ENCODE peak calls at places on chromosomes 2 and 18, in seven cellular contexts. T, Z, Q, D, N, M and H are unnamed samples.

GRCh38 chr2:240921319-240922233 is 15.4 kb downstream of the CROCC2 start:
- DNase-seq in Z (peak), T (no peak), Q (peak), D (peak), N (peak), M (peak), H (peak)

GRCh38 chr2:45168731-45169338 is 159.6 kb upstream of the SIX2 start:
- DNase-seq in D (peak), N (peak), Q (no peak), M (no peak), Z (no peak), T (peak), H (no peak)

GRCh38 chr2:7767902-7768301 is 850.7 kb downstream of the RNF144A start:
- DNase-seq in Q (no peak), D (no peak), Z (no peak), T (no peak), N (no peak), M (no peak), H (no peak)

GRCh38 chr18:58140366-58141325 is 96.6 kb downstream of the NEDD4L start:
- DNase-seq in N (no peak), D (no peak), M (no peak), Z (no peak), Q (no peak), T (no peak), H (no peak)

GRCh38 chr2:138846216-138846821 is 66.1 kb upstream of the NXPH2 start:
- DNase-seq in Z (no peak), T (peak), D (peak), Q (peak), M (no peak), N (no peak), H (peak)

GRCh38 chr2:168773719-168774521 is 28.5 kb upstream of the NOSTRIN start:
- DNase-seq in M (peak), Q (peak), D (peak), T (peak), Z (no peak), N (peak), H (peak)

GRCh38 chr18:43846302-43846701 is 569.0 kb upstream of the SYT4 start:
- DNase-seq in T (peak), Z (no peak), M (no peak), Q (no peak), N (no peak), D (peak), H (no peak)

GRCh38 chr2:112093216-112093615 is 38.1 kb downstream of the TMEM87B start:
- DNase-seq in Q (peak), N (no peak), D (no peak), M (no peak), Z (no peak), T (no peak), H (peak)

GRCh38 chr2:217105733-217106649 is 246.1 kb upstream of the TNP1 start:
- DNase-seq in Z (no peak), D (peak), T (peak), M (peak), N (no peak), Q (peak), H (peak)

GRCh38 chr2:98881153-98881650 is 54.8 kb downstream of the CRACDL start:
- DNase-seq in T (no peak), M (no peak), Z (no peak), D (no peak), N (no peak), Q (no peak), H (no peak)

GRCh38 chr18:70426818-70427217 is 138.0 kb downstream of the SOCS6 start:
- DNase-seq in D (no peak), N (no peak), Q (no peak), M (no peak), T (no peak), Z (no peak), H (no peak)

GRCh38 chr18:11902522-11903292 is 5.4 kb downstream of the MPPE1 start:
- DNase-seq in T (peak), Z (no peak), Q (no peak), M (peak), D (no peak), N (no peak), H (peak)

GRCh38 chr2:233707979-233708644 is 4.6 kb upstream of the UGT1A5 start:
- DNase-seq in Q (peak), D (peak), Z (no peak), M (peak), T (no peak), N (no peak), H (peak)

GRCh38 chr2:28333606-28334526 is 58.8 kb upstream of the FOSL2 start:
- DNase-seq in Z (no peak), Q (no peak), M (no peak), T (no peak), N (no peak), D (no peak), H (peak)

GRCh38 chr2:86223682-86224560 is 24.7 kb downstream of the MRPL35 start:
- DNase-seq in Q (peak), D (peak), Z (no peak), M (peak), N (no peak), T (no peak), H (peak)

GRCh38 chr2:3535794-3536681 is 16.7 kb upstream of the ADI1 start:
- DNase-seq in M (peak), Q (peak), Z (peak), N (peak), T (no peak), D (peak), H (peak)

GRCh38 chr2:158967731-158968395 is 577 bp upstream of the TANC1 start:
- DNase-seq in T (peak), Z (no peak), N (peak), D (peak), Q (peak), M (peak), H (peak)

GRCh38 chr2:121004271-121004812 is 268.7 kb downstream of the GLI2 start:
- DNase-seq in M (no peak), Z (no peak), T (no peak), N (no peak), D (no peak), Q (no peak), H (no peak)

GRCh38 chr2:143163499-143163898 is 34.3 kb downstream of the ARHGAP15 start:
- DNase-seq in T (no peak), D (no peak), Z (no peak), Q (no peak), N (no peak), M (no peak), H (no peak)
- H3K4me3 ChIP-seq in T (no peak), D (no peak), Z (no peak), Q (no peak), N (no peak), M (no peak), H (no peak)

DNA sequence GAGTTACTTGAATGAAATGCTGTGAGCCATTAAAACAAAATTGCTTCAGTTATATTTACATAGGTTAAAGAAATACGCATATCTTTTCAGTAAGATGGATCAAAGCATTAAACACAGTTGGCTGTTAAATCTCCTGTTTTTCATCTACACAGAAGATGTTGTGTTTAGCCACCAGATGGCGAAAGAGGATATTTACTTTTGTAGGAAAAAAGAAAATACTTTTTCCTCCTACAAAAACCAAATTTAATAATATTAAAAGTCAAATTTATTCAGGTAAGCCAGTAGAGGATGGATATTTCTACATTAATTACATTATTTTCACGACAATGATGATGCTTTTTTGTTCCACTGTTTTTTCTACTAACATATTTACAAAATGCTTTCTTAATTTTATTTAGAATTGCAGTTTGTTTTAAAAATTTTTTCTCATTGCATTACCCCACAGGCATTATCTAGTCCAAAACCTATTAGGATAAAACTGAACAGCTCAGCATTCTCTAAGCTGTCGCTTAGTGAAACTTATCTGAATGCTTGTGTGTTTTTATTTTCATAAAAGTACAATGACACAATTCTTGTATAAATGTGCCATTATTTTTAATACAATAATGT is 173.7 kb downstream of the ASXL3 start:
- DNase-seq in M (no peak), T (peak), Z (no peak), N (no peak), D (peak), Q (peak), H (peak)
- TF ChIP-seq CTCF in M (peak), T (peak), Z (no peak), N (peak), D (peak), Q (peak), H (peak)

DNA sequence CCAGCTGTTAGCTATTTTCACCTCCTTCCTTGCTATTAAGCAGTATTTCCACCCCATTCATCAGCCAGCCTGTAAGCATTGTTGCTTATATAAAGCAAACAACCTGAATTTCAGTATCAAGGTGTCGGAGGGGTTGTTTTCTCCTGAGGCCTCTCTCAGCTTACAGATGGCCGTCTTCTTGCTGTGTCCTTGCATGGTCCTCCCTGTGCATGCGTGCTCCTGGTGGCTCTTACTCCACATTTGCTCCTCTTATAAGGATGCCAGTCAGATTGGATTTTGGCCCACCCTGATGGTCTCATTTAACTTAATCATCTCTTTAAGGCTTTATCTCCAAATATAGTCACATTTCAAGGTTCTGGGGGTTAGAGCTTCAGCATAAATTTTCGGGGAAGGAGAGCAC is 2.6 kb downstream of the MAIP1 start:
- DNase-seq in Q (no peak), T (no peak), Z (no peak), N (no peak), M (no peak), D (no peak), H (no peak)
- H3K4me3 ChIP-seq in Q (no peak), T (peak), Z (no peak), N (no peak), M (no peak), D (no peak), H (no peak)

GRCh38 chr2:16014041-16014787 is 73.9 kb downstream of the MYCN start:
- DNase-seq in Z (no peak), N (no peak), Q (no peak), T (peak), M (no peak), D (no peak), H (no peak)
- TF ChIP-seq CTCF in Z (no peak), N (no peak), Q (no peak), T (peak), M (no peak), D (no peak), H (no peak)

DNA sequence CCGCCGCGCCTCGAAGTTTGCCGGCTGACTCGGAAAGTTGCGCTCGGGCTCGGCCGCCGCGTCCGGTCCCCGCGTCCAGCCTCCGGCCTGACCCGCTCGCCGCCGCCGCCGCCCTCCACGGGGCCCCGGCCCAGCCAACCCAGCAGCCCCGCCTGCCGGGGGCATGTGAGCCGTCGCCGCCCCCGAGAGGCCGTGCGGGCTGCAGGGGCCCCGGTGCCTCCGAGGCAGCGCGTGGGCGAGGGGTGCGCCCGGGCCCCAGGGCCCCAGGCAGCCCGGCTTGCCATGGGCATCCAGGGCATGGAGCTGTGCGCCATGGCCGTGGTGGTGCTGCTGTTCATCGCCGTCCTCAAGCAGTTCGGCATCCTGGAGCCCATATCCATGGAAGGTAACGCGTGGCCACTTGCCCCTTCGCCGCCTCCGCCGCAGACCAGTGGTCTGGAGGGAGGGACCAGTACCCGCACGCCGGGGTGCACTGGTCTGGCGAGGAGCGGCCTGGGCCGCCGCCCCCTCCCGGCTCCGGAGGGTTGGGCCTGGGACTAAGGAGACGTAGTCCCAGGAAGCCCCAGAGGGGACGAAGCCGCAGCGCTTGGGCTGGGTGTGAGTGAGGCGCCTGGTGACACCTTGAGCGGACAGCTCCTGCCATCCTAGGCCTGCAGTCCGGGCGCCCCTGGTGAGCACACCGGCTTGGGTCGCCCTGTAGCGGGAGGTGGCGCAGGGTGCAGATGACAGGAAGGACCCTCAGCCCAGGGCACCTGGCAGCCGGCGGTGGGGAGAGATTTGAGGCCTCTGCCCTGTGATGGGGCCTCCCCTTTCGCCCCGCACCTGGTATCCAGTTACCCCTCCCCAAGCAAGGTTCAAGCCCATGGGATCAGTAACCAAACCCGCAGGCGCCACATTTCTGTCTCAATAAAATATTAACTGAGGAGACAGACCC is 49.9 kb downstream of the KCNIP3 start:
- DNase-seq in Z (peak), Q (peak), N (no peak), M (no peak), T (peak), D (peak), H (no peak)
- H3K4me3 ChIP-seq in Z (peak), Q (peak), N (no peak), M (peak), T (peak), D (peak), H (peak)

DNA sequence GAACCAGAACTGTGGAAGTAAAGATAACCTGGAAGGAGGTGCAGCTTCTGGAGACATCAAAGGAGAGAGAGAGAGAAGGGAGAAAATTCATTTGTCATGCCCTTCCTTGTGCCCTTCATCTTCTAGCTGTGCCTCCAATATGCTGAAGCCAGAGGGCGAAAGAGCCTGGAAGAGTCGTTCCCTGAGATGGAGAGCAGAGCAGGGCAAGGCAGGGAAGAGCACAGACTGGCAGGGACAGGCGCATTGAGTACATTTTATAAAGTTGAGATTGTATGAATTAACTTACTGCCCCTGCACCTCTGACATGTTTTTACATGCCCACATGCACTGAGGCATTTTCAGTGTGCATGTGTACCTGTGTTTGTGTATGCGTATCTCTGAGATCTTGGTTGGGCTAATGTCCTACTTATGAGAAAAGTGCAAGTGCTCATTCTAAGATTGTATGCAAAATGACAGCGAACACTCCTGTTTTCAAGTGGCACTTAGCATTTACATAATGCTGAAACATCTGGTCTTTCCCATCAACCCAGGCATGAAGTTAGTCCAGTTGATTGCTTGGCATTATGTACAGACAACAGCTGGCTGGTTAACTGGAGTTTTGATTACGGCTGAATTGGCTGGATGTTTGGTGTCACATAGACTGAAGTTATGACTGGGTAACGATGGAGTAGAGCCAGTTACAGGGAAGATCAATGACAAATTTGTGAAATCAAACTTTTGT is 23.7 kb upstream of the MMADHC start:
- DNase-seq in N (no peak), D (no peak), T (peak), Q (no peak), Z (no peak), M (no peak), H (no peak)
- TF ChIP-seq CTCF in N (no peak), D (no peak), T (peak), Q (peak), Z (no peak), M (no peak), H (peak)

DNA sequence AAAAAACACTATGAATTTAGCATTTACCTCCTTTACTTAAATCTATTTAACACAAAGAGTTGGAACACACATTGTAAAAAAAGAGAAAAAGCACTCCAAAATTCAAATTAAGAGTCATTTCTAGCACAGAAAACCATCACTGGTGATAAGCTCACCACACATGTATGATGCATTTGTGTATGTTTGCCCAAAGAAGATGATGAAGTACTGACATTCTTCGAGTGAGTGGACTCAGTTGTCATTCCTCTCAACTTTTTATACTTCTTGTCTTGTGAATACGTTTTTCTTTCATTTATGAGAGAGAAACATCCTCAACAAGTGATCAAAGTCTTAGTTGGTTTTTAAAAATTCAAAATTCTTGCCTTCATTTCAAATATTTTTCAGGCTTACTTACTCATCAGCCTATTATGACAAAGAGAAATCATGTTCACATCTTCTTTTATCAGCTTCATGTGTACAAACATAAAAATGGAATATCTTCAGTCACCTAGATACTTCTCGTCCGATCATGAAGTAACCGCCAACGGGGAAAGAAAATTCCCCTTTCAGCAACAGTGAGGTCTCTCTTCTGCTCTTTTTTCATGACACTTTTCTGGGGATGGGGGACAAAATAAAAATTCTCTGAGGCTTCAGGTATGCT is 1.5 kb downstream of the DSEL start:
- DNase-seq in D (peak), Q (no peak), M (no peak), N (no peak), Z (no peak), T (no peak), H (peak)
- H3K4me3 ChIP-seq in D (peak), Q (peak), M (peak), N (no peak), Z (peak), T (peak), H (peak)

DNA sequence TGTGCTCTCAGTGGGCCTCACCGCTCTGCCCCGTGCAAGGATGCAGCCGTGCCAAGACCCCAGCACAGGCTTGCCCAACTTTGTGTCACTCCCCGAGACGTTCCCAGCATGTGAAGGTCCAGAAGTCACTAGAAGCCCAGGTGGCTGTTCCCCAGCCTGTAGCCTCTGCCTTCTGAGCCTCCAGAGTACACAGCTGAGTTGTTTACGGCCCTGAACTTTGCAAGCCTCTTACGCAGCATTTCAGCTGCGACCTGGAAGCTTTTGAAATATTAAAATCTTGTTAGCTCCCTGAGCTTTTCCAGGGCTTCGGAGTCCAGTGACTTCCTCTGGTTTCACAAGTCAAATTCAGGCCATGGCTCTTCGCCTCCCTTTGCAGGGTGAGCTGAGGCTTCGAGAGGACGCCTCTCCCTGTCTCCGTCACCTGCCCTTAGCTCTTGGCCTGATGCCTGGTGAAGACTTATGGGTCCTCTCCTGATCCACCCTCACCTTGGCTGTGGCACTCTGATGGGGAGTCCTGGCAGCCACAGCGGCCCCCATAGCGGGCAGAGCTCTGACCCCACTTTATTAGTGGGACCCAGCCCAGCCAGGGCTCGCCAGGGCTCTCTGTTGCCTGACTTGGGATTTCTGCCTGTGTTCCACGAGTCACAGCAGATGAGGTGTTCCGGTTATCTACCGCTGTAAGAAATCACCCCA is 76.5 kb upstream of the HPCAL1 start:
- DNase-seq in N (peak), Z (peak), D (no peak), T (no peak), Q (no peak), M (no peak), H (no peak)
- TF ChIP-seq CTCF in N (no peak), Z (no peak), D (no peak), T (no peak), Q (no peak), M (no peak), H (no peak)

DNA sequence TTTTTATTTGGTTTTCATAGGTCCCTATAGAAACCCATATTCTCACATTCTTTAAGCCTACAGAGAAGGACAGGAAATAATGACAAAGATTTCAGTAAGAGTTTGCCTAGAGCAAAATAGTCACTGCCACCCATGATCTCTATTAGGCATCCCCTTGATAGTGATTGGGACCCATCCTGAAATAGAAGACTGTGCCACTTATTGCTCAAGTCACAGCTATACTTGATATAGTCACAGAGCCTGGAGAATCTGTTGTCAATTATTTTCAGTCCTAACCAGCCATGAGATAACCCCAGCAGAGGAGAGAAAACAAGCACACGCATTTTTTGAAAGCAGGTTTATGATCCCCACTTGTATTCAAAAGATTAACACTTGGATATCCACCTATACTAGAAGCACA is 8.2 kb downstream of the ERBB4 start:
- DNase-seq in Q (no peak), N (no peak), M (no peak), Z (no peak), T (no peak), D (no peak), H (no peak)
- H3K4me3 ChIP-seq in Q (no peak), N (no peak), M (no peak), Z (no peak), T (no peak), D (no peak), H (no peak)